ENCODE peak calls at places on chromosomes 16 and 17, in five cellular contexts. R is A549, J is GM12878, P is K562, K is HepG2. F is an unnamed sample.

GRCh38 chr16:88740727-88741055 is 34.4 kb downstream of the CTU2 start:
- DNase-seq in R (no peak), J (no peak), P (no peak), K (no peak), F (no peak)

GRCh38 chr16:48409839-48410610 is 24.8 kb upstream of the SIAH1 start:
- DNase-seq in R (peak), J (no peak), P (no peak), K (peak), F (peak)

GRCh38 chr17:27407916-27408846 is 48.1 kb upstream of the KSR1 start:
- DNase-seq in R (peak), J (no peak), P (no peak), K (peak), F (no peak)

GRCh38 chr17:6374761-6375312 is 60.1 kb downstream of the AIPL1 start:
- DNase-seq in R (peak), J (no peak), P (no peak), K (no peak), F (no peak)

GRCh38 chr17:8222380-8222629 is 11.9 kb upstream of the AURKB start:
- DNase-seq in R (no peak), J (no peak), P (peak), K (peak), F (no peak)

GRCh38 chr17:78613423-78613822 is 36.2 kb upstream of the DNAH17 start:
- DNase-seq in R (no peak), J (no peak), P (no peak), K (no peak), F (peak)

GRCh38 chr17:7225711-7226331 is 6.1 kb downstream of the ACADVL start:
- DNase-seq in R (no peak), J (no peak), P (no peak), K (no peak), F (no peak)

GRCh38 chr16:66121466-66121865 is 245.0 kb upstream of the CDH5 start:
- DNase-seq in R (no peak), J (no peak), P (no peak), K (no peak), F (no peak)

GRCh38 chr17:36849871-36850348 is 87.4 kb upstream of the LHX1 start:
- DNase-seq in R (peak), J (peak), P (peak), K (no peak), F (peak)

GRCh38 chr16:31043352-31043751 is 10.0 kb downstream of the STX4 start:
- DNase-seq in R (no peak), J (no peak), P (no peak), K (peak), F (no peak)

GRCh38 chr16:56848955-56849689 is 15.9 kb upstream of the SLC12A3 start:
- DNase-seq in R (no peak), J (no peak), P (no peak), K (peak), F (no peak)

GRCh38 chr17:71633391-71633849 is 487.4 kb upstream of the SOX9 start:
- DNase-seq in R (peak), J (no peak), P (no peak), K (no peak), F (no peak)

GRCh38 chr17:66300956-66301355 is 1.5 kb upstream of the PRKCA start:
- DNase-seq in R (no peak), J (no peak), P (no peak), K (no peak), F (no peak)

GRCh38 chr17:9644910-9645751 is at the start of gene USP43:
- DNase-seq in R (peak), J (no peak), P (peak), K (peak), F (peak)
- TF ChIP-seq POLR2A in R (peak), J (no peak), P (no peak), K (no peak), F (peak)

DNA sequence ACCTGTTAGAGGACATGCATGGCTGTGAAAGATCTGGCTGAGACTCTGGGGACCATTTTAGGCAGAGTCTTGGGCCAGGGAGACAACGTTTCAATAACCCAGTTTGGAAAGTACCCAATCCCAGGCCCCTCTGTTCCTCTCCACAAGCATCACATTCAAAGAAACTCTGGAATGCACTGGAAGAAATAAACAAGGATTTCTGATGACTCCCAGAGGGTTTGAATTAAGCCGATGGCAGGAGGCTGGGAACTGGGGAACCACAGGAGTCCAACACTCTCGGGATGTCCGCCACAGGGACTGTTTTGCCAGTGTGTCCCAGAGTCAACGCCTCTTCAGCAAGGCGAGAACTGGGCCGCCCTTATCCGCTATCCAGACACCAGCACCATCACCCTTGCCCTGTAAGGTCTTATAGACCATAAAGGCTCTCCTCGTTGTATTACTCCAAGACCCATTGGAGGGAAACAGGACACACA is 3.3 kb downstream of the PMP22 start:
- DNase-seq in R (peak), J (no peak), P (no peak), K (no peak), F (no peak)
- TF ChIP-seq MAX in R (no peak), J (no peak), P (no peak), K (no peak), F (no peak)

GRCh38 chr17:77287432-77288068 is 146.8 kb downstream of the SEC14L1 start:
- DNase-seq in R (peak), J (no peak), P (no peak), K (peak), F (no peak)
- TF ChIP-seq POLR2A in R (no peak), J (no peak), P (no peak), K (peak), F (no peak)

GRCh38 chr16:67392301-67393059 is 818 bp downstream of the TPPP3 start:
- DNase-seq in R (no peak), J (no peak), P (no peak), K (no peak), F (no peak)
- TF ChIP-seq MAX in R (no peak), J (no peak), P (no peak), K (no peak), F (no peak)

GRCh38 chr17:18363021-18363941 is at the start of gene SHMT1:
- DNase-seq in R (peak), J (peak), P (peak), K (peak), F (peak)
- TF ChIP-seq POLR2A in R (peak), J (peak), P (peak), K (peak), F (peak)

F was measured in NB4.